ENCODE peak calls at places on chromosomes 7 and 10, in four cellular contexts. T is HCT116, M is WERI-Rb-1, W is colonic mucosa. Q is an unnamed sample.

GRCh38 chr7:133207687-133208086 is 45.2 kb upstream of the EXOC4 start:
- DNase-seq in M (no peak), T (peak), W (no peak), Q (no peak)

GRCh38 chr10:76711374-76711997 is 926.1 kb downstream of the KCNMA1 start:
- DNase-seq in T (no peak), W (no peak), M (peak), Q (peak)

GRCh38 chr10:60048146-60048545 is 141.8 kb upstream of the CCDC6 start:
- DNase-seq in M (peak), W (peak), T (peak), Q (no peak)

GRCh38 chr7:98870071-98870651 is 347 bp upstream of the TMEM130 start:
- DNase-seq in W (peak), M (peak), T (no peak), Q (no peak)

GRCh38 chr7:100626530-100627237 is 14.3 kb downstream of the MOSPD3 start:
- DNase-seq in W (peak), T (peak), M (no peak), Q (peak)

GRCh38 chr10:110533149-110533548 is 34.3 kb upstream of the SMC3 start:
- DNase-seq in W (no peak), T (no peak), M (peak), Q (no peak)

GRCh38 chr7:108367314-108367713 is 88.9 kb downstream of the NRCAM start:
- DNase-seq in M (no peak), T (no peak), W (no peak), Q (no peak)

GRCh38 chr10:77641344-77641743 is 3.7 kb upstream of the KCNMA1 start:
- DNase-seq in M (no peak), W (no peak), T (no peak), Q (no peak)

GRCh38 chr7:131272086-131272485 is 55.6 kb upstream of the MKLN1 start:
- DNase-seq in M (no peak), T (no peak), W (no peak), Q (no peak)

GRCh38 chr7:1667566-1668485 is 2.3 kb upstream of the ELFN1 start:
- DNase-seq in T (no peak), W (no peak), M (peak), Q (no peak)

GRCh38 chr7:27346531-27347260 is 104.1 kb downstream of the EVX1 start:
- DNase-seq in M (no peak), W (peak), T (peak), Q (peak)

GRCh38 chr10:104521901-104522827 is 118.9 kb upstream of the SORCS3 start:
- DNase-seq in W (no peak), M (no peak), T (no peak), Q (no peak)

GRCh38 chr10:70595566-70596016 is 7.0 kb downstream of the PRF1 start:
- DNase-seq in W (peak), M (no peak), T (no peak), Q (no peak)

GRCh38 chr10:73614711-73615110 is 23.6 kb upstream of the USP54 start:
- DNase-seq in W (no peak), T (no peak), M (no peak), Q (no peak)

GRCh38 chr10:114714281-114714741 is 56.2 kb upstream of the ABLIM1 start:
- DNase-seq in W (peak), T (no peak), M (no peak), Q (peak)

GRCh38 chr10:59465089-59465488 is 102.7 kb upstream of the FAM13C start:
- DNase-seq in W (no peak), T (no peak), M (peak), Q (no peak)

GRCh38 chr7:19215421-19215820 is 70.2 kb upstream of the FERD3L start:
- DNase-seq in T (no peak), W (no peak), M (no peak), Q (peak)

GRCh38 chr10:127872871-127873600 is 19.7 kb downstream of the CLRN3 start:
- DNase-seq in W (peak), T (no peak), M (no peak), Q (no peak)

GRCh38 chr10:119284679-119285096 is 77.3 kb downstream of the GRK5 start:
- DNase-seq in T (no peak), W (no peak), M (no peak), Q (no peak)

GRCh38 chr7:26186364-26187311 is 13.9 kb downstream of the HNRNPA2B1 start:
- DNase-seq in M (no peak), T (no peak), W (no peak), Q (no peak)

GRCh38 chr7:26189697-26190096 is 10.8 kb downstream of the HNRNPA2B1 start:
- DNase-seq in M (no peak), W (no peak), T (no peak), Q (no peak)

GRCh38 chr7:26187380-26188290 is 12.9 kb downstream of the HNRNPA2B1 start:
- DNase-seq in W (no peak), M (no peak), T (no peak), Q (no peak)

GRCh38 chr7:26189000-26189539 is 11.5 kb downstream of the HNRNPA2B1 start:
- DNase-seq in M (no peak), W (no peak), T (no peak), Q (no peak)

DNA sequence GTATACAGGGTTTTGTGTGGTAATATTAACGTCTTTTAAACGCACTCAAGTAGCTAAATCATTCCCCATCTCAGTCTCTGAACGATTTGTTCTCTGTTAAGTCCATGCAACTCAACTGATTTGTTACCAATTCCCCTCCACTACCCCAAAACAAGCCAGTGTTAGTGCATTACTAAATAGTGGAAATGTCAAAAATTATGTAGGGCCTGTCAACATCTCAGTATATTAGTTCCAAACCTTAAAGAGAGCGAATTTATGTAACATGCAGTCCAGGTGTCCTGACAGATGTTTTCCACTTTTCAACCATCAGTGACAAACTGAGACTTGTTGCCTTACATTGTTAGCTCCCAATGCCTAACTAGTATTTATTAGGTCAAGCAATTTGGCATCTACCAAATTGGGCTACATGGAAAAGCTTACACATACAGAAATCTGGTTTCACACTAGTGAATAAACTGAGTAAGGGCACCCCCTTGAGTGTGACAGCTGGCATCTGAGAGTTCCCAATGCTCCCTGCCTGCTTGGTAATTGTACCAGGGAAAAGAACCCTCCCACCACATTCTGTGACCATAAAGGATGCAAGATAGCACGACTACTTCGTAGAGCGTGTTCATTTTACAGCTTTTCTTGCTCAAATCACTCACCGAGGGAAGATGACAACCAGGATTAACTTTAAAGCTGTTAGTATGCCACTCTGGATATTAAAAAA is 12.1 kb downstream of the HNRNPA2B1 start:
- DNase-seq in T (no peak), W (no peak), M (no peak), Q (no peak)
- TF ChIP-seq CTCF in T (no peak), W (no peak), M (no peak), Q (no peak)

DNA sequence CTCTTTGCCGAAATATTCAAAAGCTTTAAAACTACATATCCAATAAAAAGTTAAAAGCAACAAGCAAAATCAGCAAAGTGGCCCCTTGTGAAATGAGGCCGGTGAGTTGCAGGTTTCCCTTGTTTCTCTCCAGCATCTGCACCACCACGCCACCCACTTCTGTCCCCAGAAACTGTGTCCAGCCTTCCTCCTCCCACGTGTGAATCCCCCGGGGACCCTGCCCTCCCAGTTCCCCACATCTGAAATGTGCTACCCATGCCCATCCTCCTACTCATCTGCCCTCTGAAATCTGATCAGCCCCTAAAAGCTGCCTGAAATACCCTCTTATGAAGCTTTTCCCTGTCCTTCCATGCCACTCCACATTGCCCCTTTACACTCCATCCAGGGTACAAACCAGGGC is 3.8 kb downstream of the ALOX5 start:
- DNase-seq in M (no peak), T (no peak), W (no peak), Q (no peak)
- H3K4me3 ChIP-seq in M (no peak), T (no peak), W (no peak), Q (no peak)

GRCh38 chr7:24825931-24826661 is 68.8 kb upstream of the GSDME start:
- DNase-seq in T (peak), W (peak), M (no peak), Q (peak)
- TF ChIP-seq CTCF in T (no peak), W (no peak), M (no peak), Q (no peak)

DNA sequence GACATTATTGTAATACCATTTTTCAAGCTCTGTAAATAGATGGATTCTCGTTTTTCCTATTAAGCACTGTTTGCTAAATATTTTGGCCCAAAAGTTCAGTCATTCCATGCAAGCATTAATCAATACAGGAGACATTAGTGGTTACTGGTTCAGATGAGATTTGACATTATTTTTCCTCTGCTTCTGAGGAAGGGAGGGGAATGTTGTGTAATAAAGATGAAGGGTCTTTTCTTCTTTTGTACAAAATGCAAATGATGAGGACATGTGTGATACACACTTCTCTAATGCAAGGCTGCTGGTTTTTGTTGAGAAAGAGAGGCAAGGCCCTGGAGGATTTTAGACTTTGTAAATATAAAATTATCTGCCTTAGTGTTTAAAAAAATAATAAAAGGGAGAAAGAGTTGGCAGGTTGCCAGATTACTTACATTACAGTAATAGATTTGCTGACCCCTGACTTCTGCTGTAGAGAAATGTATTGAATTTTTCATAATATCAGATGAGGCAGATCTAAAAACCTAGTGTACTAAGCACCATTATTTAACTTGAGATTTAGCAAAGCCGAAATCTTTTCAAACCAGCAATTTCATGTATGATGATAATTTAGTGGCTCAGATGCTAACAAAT is 179.9 kb downstream of the ARID5B start:
- DNase-seq in M (no peak), T (no peak), W (peak), Q (no peak)
- H3K4me3 ChIP-seq in M (no peak), T (no peak), W (no peak), Q (no peak)

GRCh38 chr7:22094413-22095304 is 149.0 kb upstream of the CDCA7L start:
- DNase-seq in W (no peak), M (no peak), T (no peak), Q (no peak)
- TF ChIP-seq CTCF in W (no peak), M (peak), T (no peak), Q (peak)

GRCh38 chr10:79274279-79275104 is 72.8 kb upstream of the PPIF start:
- DNase-seq in W (peak), M (peak), T (no peak), Q (peak)
- H3K4me3 ChIP-seq in W (no peak), M (no peak), T (no peak), Q (no peak)

GRCh38 chr10:91908358-91909177 is 718 bp downstream of the FGFBP3 start:
- DNase-seq in M (peak), T (peak), W (peak), Q (no peak)
- TF ChIP-seq CTCF in M (peak), T (peak), W (peak), Q (peak)